ENCODE peak calls at places on chromosomes 6 and 20, in five cellular contexts. T is HCT116, A is keratinocyte, G is K562, N is IMR-90. V is an unnamed sample. For H3K4me1, the result is how much of the 10 kb centered on the place peaks cover.

GRCh38 chr20:49610701-49611538 is 43.0 kb upstream of the PTGIS start:
- DNase-seq in T (peak), A (no peak), G (peak), N (no peak), V (peak)

GRCh38 chr6:36929607-36930006 is 24.9 kb upstream of the PI16 start:
- DNase-seq in T (no peak), A (no peak), G (no peak), N (peak), V (no peak)

GRCh38 chr6:36858407-36858981 is 16.1 kb downstream of the PPIL1 start:
- DNase-seq in T (no peak), A (no peak), G (no peak), N (peak), V (no peak)

GRCh38 chr20:53503517-53503919 is 90.1 kb downstream of the ZNF217 start:
- DNase-seq in T (no peak), A (no peak), G (no peak), N (no peak), V (no peak)

GRCh38 chr6:129755787-129756186 is 45.8 kb upstream of the ARHGAP18 start:
- DNase-seq in T (no peak), A (no peak), G (no peak), N (no peak), V (no peak)

GRCh38 chr6:112439416-112439815 is 92.3 kb downstream of the RFPL4B start:
- DNase-seq in T (no peak), A (no peak), G (no peak), N (no peak), V (no peak)

GRCh38 chr6:57261896-57262295 is 39.8 kb upstream of the RAB23 start:
- DNase-seq in T (no peak), A (no peak), G (no peak), N (no peak), V (no peak)

GRCh38 chr20:50572922-50573777 is 63.0 kb downstream of the PTPN1 start:
- DNase-seq in T (no peak), A (no peak), G (no peak), N (peak), V (no peak)

GRCh38 chr6:87656857-87657256 is 45.2 kb downstream of the AKIRIN2 start:
- DNase-seq in T (no peak), A (no peak), G (no peak), N (no peak), V (no peak)

GRCh38 chr6:169190970-169191369 is 62.7 kb downstream of the THBS2 start:
- DNase-seq in T (no peak), A (no peak), G (no peak), N (no peak), V (no peak)

GRCh38 chr6:144104898-144105487 is 9.6 kb upstream of the SF3B5 start:
- DNase-seq in T (peak), A (peak), G (peak), N (peak), V (peak)

GRCh38 chr6:2848851-2849250 is 7.2 kb upstream of the SERPINB1 start:
- DNase-seq in T (no peak), A (no peak), G (peak), N (no peak), V (peak)

GRCh38 chr20:32510601-32511357 is 74.4 kb downstream of the NOL4L start:
- DNase-seq in T (no peak), A (no peak), G (peak), N (no peak), V (no peak)

GRCh38 chr6:133337312-133337711 is 96.2 kb downstream of the EYA4 start:
- DNase-seq in T (no peak), A (no peak), G (no peak), N (peak), V (no peak)

GRCh38 chr20:57404419-57405072 is 13.3 kb downstream of the RBM38 start:
- DNase-seq in T (no peak), A (no peak), G (no peak), N (no peak), V (no peak)

GRCh38 chr20:57570145-57570850 is 9.4 kb downstream of the PCK1 start:
- DNase-seq in T (no peak), A (no peak), G (no peak), N (no peak), V (no peak)

GRCh38 chr6:21511891-21512550 is 81.5 kb upstream of the SOX4 start:
- DNase-seq in T (no peak), A (no peak), G (no peak), N (no peak), V (no peak)

GRCh38 chr6:125746019-125746414 is 3.4 kb upstream of the HEY2 start:
- DNase-seq in T (no peak), A (no peak), G (no peak), N (no peak), V (no peak)
- H3K4me3 ChIP-seq in T (no peak), A (no peak), G (no peak), N (no peak), V (no peak)

GRCh38 chr20:62640870-62641748 is 1.2 kb upstream of the SLCO4A1 start:
- DNase-seq in T (no peak), A (no peak), G (no peak), N (no peak), V (no peak)

GRCh38 chr20:62641749-62642665 is at the start of gene SLCO4A1:
- DNase-seq in T (peak), A (no peak), G (peak), N (peak), V (peak)

GRCh38 chr20:62644044-62644795 is 1.9 kb downstream of the SLCO4A1 start:
- DNase-seq in T (no peak), A (no peak), G (no peak), N (no peak), V (no peak)

GRCh38 chr20:62643521-62644043 is 1.3 kb downstream of the SLCO4A1 start:
- DNase-seq in T (no peak), A (no peak), G (no peak), N (peak), V (no peak)

GRCh38 chr20:62642666-62643520 is 590 bp downstream of the SLCO4A1 start:
- DNase-seq in T (no peak), A (no peak), G (peak), N (peak), V (peak)
- H2AFZ ChIP-seq in T (no peak), A (no peak), G (peak), N (peak), V (no peak)

GRCh38 chr6:25006565-25007001 is 70.8 kb upstream of the RIPOR2 start:
- DNase-seq in T (peak), A (peak), G (no peak), N (no peak), V (peak)

GRCh38 chr6:25004357-25004756 is 68.6 kb upstream of the RIPOR2 start:
- DNase-seq in T (no peak), A (no peak), G (no peak), N (no peak), V (no peak)

GRCh38 chr6:25006075-25006474 is 70.3 kb upstream of the RIPOR2 start:
- DNase-seq in T (no peak), A (no peak), G (no peak), N (no peak), V (no peak)

GRCh38 chr6:25005010-25005409 is 69.2 kb upstream of the RIPOR2 start:
- DNase-seq in T (no peak), A (no peak), G (no peak), N (no peak), V (no peak)

DNA sequence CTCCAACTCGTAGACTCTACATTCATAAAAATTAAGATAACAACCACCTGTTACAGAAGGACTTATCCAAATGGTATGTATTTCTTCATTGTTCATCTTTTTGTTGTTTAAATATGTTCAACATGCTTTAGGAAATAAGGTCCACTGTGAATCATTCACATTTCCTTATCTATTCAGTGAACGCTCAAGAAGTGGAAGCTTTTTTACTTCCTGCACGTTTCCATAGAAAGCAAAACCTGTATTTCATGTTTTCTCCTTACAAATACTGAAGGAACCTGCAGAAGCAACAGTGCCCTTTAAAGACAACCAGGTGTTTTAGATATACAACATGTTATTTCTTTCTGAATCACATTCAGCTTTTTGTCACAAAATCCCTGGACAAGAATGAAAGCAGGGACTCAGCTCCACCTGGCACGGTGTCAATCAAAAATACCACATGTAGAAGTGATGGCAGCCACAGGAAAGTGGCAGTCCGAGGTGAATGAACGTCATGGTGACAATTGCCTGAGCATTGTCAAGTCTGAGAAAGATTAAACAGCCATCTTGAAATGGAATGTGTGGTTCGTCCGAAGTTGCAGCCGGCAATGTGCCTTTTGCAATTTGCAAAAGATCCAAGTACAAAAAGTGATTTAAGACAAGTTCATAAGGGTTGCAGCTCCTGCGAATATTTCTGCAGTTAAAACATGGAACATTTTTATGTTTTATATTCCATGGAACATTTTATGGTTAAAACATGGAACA is 66.7 kb upstream of the RIPOR2 start:
- DNase-seq in T (no peak), A (no peak), G (no peak), N (no peak), V (no peak)
- H3K4me1 ChIP-seq in T (under half), A (under half), G (under half), N (under half), V (half or more)

GRCh38 chr6:131059486-131059885 is 3.6 kb downstream of the EPB41L2 start:
- DNase-seq in T (no peak), A (no peak), G (no peak), N (peak), V (no peak)

GRCh38 chr6:131060311-131060710 is 2.7 kb downstream of the EPB41L2 start:
- DNase-seq in T (no peak), A (no peak), G (no peak), N (peak), V (no peak)

GRCh38 chr6:131062245-131063027 is 609 bp downstream of the EPB41L2 start:
- DNase-seq in T (no peak), A (no peak), G (peak), N (no peak), V (no peak)

GRCh38 chr6:131061771-131062160 is 1.3 kb downstream of the EPB41L2 start:
- DNase-seq in T (no peak), A (no peak), G (no peak), N (no peak), V (no peak)

GRCh38 chr6:131061041-131061770 is 1.8 kb downstream of the EPB41L2 start:
- DNase-seq in T (no peak), A (no peak), G (no peak), N (peak), V (no peak)
- H3K4me3 ChIP-seq in T (no peak), A (no peak), G (peak), N (peak), V (no peak)

GRCh38 chr6:116556065-116556464 is 2.5 kb downstream of the CALHM4 start:
- DNase-seq in T (no peak), A (no peak), G (no peak), N (peak), V (no peak)
- H2AFZ ChIP-seq in T (peak), A (peak), G (no peak), N (no peak), V (no peak)

GRCh38 chr20:44963325-44964215 is 2.7 kb upstream of the STK4 start:
- DNase-seq in T (no peak), A (no peak), G (no peak), N (no peak), V (peak)

GRCh38 chr20:44962483-44962882 is 2.3 kb upstream of the TOMM34 start:
- DNase-seq in T (no peak), A (no peak), G (no peak), N (no peak), V (no peak)

GRCh38 chr20:44967207-44967807 is 995 bp downstream of the STK4 start:
- DNase-seq in T (no peak), A (no peak), G (no peak), N (no peak), V (peak)

GRCh38 chr20:44966030-44966961 is at the start of gene STK4:
- DNase-seq in T (peak), A (peak), G (peak), N (peak), V (peak)

GRCh38 chr20:44965651-44966029 is 672 bp upstream of the STK4 start:
- DNase-seq in T (no peak), A (no peak), G (no peak), N (no peak), V (no peak)
- H3K4me1 ChIP-seq in T (under half), A (under half), G (half or more), N (under half), V (half or more)